ENCODE peak calls at places on chromosomes 13 and 19, in ten cellular contexts. One of them, this sample, is unnamed.

GRCh38 chr19:43290568-43291359 is 21.4 kb upstream of the PSG9 start:
- DNase-seq in renal cortical epithelial cell: no peak
- DNase-seq in stimulated activated CD8-positive, alpha-beta memory T cell treated with anti-CD3 and anti-CD28 coated beads, Interleukin-4, amount 100 ng/mL, for 48 hours: peak
- DNase-seq in substantia nigra: no peak
- DNase-seq in tibial artery: no peak
- DNase-seq in neuronal stem cell: peak
- DNase-seq in GF-D8: no peak
- DNase-seq in A549: peak
- DNase-seq in MM.1S: no peak
- DNase-seq in germinal center: no peak
- DNase-seq in this sample: no peak

GRCh38 chr19:17021793-17022590 is 4.6 kb downstream of the CPAMD8 start:
- DNase-seq in neuronal stem cell: no peak
- DNase-seq in germinal center: no peak
- DNase-seq in GF-D8: peak
- DNase-seq in MM.1S: no peak
- DNase-seq in renal cortical epithelial cell: peak
- DNase-seq in A549: no peak
- DNase-seq in tibial artery: peak
- DNase-seq in stimulated activated CD8-positive, alpha-beta memory T cell treated with anti-CD3 and anti-CD28 coated beads, Interleukin-4, amount 100 ng/mL, for 48 hours: no peak
- DNase-seq in substantia nigra: no peak
- DNase-seq in this sample: no peak

GRCh38 chr19:46614114-46614701 is 10.7 kb downstream of the PTGIR start:
- DNase-seq in tibial artery: peak
- DNase-seq in MM.1S: peak
- DNase-seq in substantia nigra: peak
- DNase-seq in A549: peak
- DNase-seq in renal cortical epithelial cell: peak
- DNase-seq in neuronal stem cell: peak
- DNase-seq in germinal center: peak
- DNase-seq in GF-D8: peak
- DNase-seq in stimulated activated CD8-positive, alpha-beta memory T cell treated with anti-CD3 and anti-CD28 coated beads, Interleukin-4, amount 100 ng/mL, for 48 hours: peak
- DNase-seq in this sample: peak

GRCh38 chr13:58598241-58598640 is 966.7 kb downstream of the PCDH17 start:
- DNase-seq in tibial artery: no peak
- DNase-seq in germinal center: no peak
- DNase-seq in neuronal stem cell: no peak
- DNase-seq in MM.1S: no peak
- DNase-seq in renal cortical epithelial cell: peak
- DNase-seq in substantia nigra: no peak
- DNase-seq in GF-D8: no peak
- DNase-seq in A549: no peak
- DNase-seq in stimulated activated CD8-positive, alpha-beta memory T cell treated with anti-CD3 and anti-CD28 coated beads, Interleukin-4, amount 100 ng/mL, for 48 hours: no peak
- DNase-seq in this sample: no peak

GRCh38 chr13:32334676-32335075 is 19.4 kb downstream of the BRCA2 start:
- DNase-seq in germinal center: no peak
- DNase-seq in neuronal stem cell: no peak
- DNase-seq in GF-D8: no peak
- DNase-seq in stimulated activated CD8-positive, alpha-beta memory T cell treated with anti-CD3 and anti-CD28 coated beads, Interleukin-4, amount 100 ng/mL, for 48 hours: no peak
- DNase-seq in renal cortical epithelial cell: no peak
- DNase-seq in tibial artery: no peak
- DNase-seq in A549: no peak
- DNase-seq in MM.1S: no peak
- DNase-seq in substantia nigra: no peak
- DNase-seq in this sample: no peak

GRCh38 chr19:54481326-54481930 is 8.3 kb upstream of the CDC42EP5 start:
- DNase-seq in renal cortical epithelial cell: peak
- DNase-seq in substantia nigra: peak
- DNase-seq in A549: peak
- DNase-seq in germinal center: peak
- DNase-seq in GF-D8: peak
- DNase-seq in stimulated activated CD8-positive, alpha-beta memory T cell treated with anti-CD3 and anti-CD28 coated beads, Interleukin-4, amount 100 ng/mL, for 48 hours: peak
- DNase-seq in MM.1S: peak
- DNase-seq in tibial artery: no peak
- DNase-seq in neuronal stem cell: peak
- DNase-seq in this sample: no peak

GRCh38 chr19:5052515-5052914 is 83.6 kb downstream of the KDM4B start:
- DNase-seq in renal cortical epithelial cell: no peak
- DNase-seq in A549: no peak
- DNase-seq in neuronal stem cell: no peak
- DNase-seq in tibial artery: no peak
- DNase-seq in stimulated activated CD8-positive, alpha-beta memory T cell treated with anti-CD3 and anti-CD28 coated beads, Interleukin-4, amount 100 ng/mL, for 48 hours: no peak
- DNase-seq in germinal center: no peak
- DNase-seq in GF-D8: no peak
- DNase-seq in MM.1S: no peak
- DNase-seq in substantia nigra: no peak
- DNase-seq in this sample: no peak

GRCh38 chr13:39100996-39101751 is 62.9 kb downstream of the NHLRC3 start:
- DNase-seq in germinal center: no peak
- DNase-seq in stimulated activated CD8-positive, alpha-beta memory T cell treated with anti-CD3 and anti-CD28 coated beads, Interleukin-4, amount 100 ng/mL, for 48 hours: no peak
- DNase-seq in renal cortical epithelial cell: no peak
- DNase-seq in tibial artery: no peak
- DNase-seq in MM.1S: no peak
- DNase-seq in GF-D8: no peak
- DNase-seq in substantia nigra: no peak
- DNase-seq in A549: no peak
- DNase-seq in neuronal stem cell: no peak
- DNase-seq in this sample: no peak

GRCh38 chr13:44218501-44219240 is 155.0 kb upstream of the SERP2 start:
- DNase-seq in substantia nigra: peak
- DNase-seq in A549: no peak
- DNase-seq in MM.1S: no peak
- DNase-seq in GF-D8: no peak
- DNase-seq in neuronal stem cell: no peak
- DNase-seq in stimulated activated CD8-positive, alpha-beta memory T cell treated with anti-CD3 and anti-CD28 coated beads, Interleukin-4, amount 100 ng/mL, for 48 hours: no peak
- DNase-seq in germinal center: no peak
- DNase-seq in tibial artery: peak
- DNase-seq in renal cortical epithelial cell: no peak
- DNase-seq in this sample: no peak

GRCh38 chr13:33490461-33491327 is 205.1 kb upstream of the STARD13 start:
- DNase-seq in tibial artery: no peak
- DNase-seq in MM.1S: no peak
- DNase-seq in GF-D8: no peak
- DNase-seq in stimulated activated CD8-positive, alpha-beta memory T cell treated with anti-CD3 and anti-CD28 coated beads, Interleukin-4, amount 100 ng/mL, for 48 hours: no peak
- DNase-seq in substantia nigra: peak
- DNase-seq in germinal center: no peak
- DNase-seq in A549: no peak
- DNase-seq in renal cortical epithelial cell: peak
- DNase-seq in neuronal stem cell: peak
- DNase-seq in this sample: no peak

GRCh38 chr19:28061111-28061510 is 1151.8 kb downstream of the UQCRFS1 start:
- DNase-seq in renal cortical epithelial cell: no peak
- DNase-seq in GF-D8: no peak
- DNase-seq in germinal center: no peak
- DNase-seq in substantia nigra: no peak
- DNase-seq in MM.1S: no peak
- DNase-seq in A549: no peak
- DNase-seq in tibial artery: no peak
- DNase-seq in neuronal stem cell: no peak
- DNase-seq in stimulated activated CD8-positive, alpha-beta memory T cell treated with anti-CD3 and anti-CD28 coated beads, Interleukin-4, amount 100 ng/mL, for 48 hours: no peak
- DNase-seq in this sample: no peak

GRCh38 chr13:52387721-52388120 is 18.3 kb downstream of the THSD1 start:
- DNase-seq in MM.1S: no peak
- DNase-seq in neuronal stem cell: no peak
- DNase-seq in tibial artery: no peak
- DNase-seq in renal cortical epithelial cell: no peak
- DNase-seq in germinal center: no peak
- DNase-seq in A549: no peak
- DNase-seq in substantia nigra: no peak
- DNase-seq in stimulated activated CD8-positive, alpha-beta memory T cell treated with anti-CD3 and anti-CD28 coated beads, Interleukin-4, amount 100 ng/mL, for 48 hours: no peak
- DNase-seq in GF-D8: no peak
- DNase-seq in this sample: no peak

GRCh38 chr19:48102870-48103751 is 7.5 kb downstream of the PLA2G4C start:
- DNase-seq in substantia nigra: no peak
- DNase-seq in GF-D8: no peak
- DNase-seq in A549: peak
- DNase-seq in MM.1S: peak
- DNase-seq in tibial artery: no peak
- DNase-seq in neuronal stem cell: peak
- DNase-seq in renal cortical epithelial cell: peak
- DNase-seq in germinal center: peak
- DNase-seq in stimulated activated CD8-positive, alpha-beta memory T cell treated with anti-CD3 and anti-CD28 coated beads, Interleukin-4, amount 100 ng/mL, for 48 hours: peak
- DNase-seq in this sample: no peak

GRCh38 chr19:41449079-41449864 is 6.3 kb downstream of the ERICH4 start:
- DNase-seq in GF-D8: no peak
- DNase-seq in renal cortical epithelial cell: peak
- DNase-seq in tibial artery: peak
- DNase-seq in substantia nigra: peak
- DNase-seq in A549: peak
- DNase-seq in stimulated activated CD8-positive, alpha-beta memory T cell treated with anti-CD3 and anti-CD28 coated beads, Interleukin-4, amount 100 ng/mL, for 48 hours: peak
- DNase-seq in MM.1S: peak
- DNase-seq in germinal center: peak
- DNase-seq in neuronal stem cell: peak
- DNase-seq in this sample: peak

GRCh38 chr13:48567521-48568331 is 34.8 kb upstream of the RCBTB2 start:
- DNase-seq in substantia nigra: no peak
- DNase-seq in stimulated activated CD8-positive, alpha-beta memory T cell treated with anti-CD3 and anti-CD28 coated beads, Interleukin-4, amount 100 ng/mL, for 48 hours: no peak
- DNase-seq in neuronal stem cell: no peak
- DNase-seq in A549: no peak
- DNase-seq in renal cortical epithelial cell: no peak
- DNase-seq in GF-D8: peak
- DNase-seq in germinal center: no peak
- DNase-seq in MM.1S: no peak
- DNase-seq in tibial artery: no peak
- DNase-seq in this sample: no peak

GRCh38 chr19:54937926-54938325 is 9.4 kb downstream of the NLRP7 start:
- DNase-seq in neuronal stem cell: no peak
- DNase-seq in renal cortical epithelial cell: no peak
- DNase-seq in tibial artery: no peak
- DNase-seq in GF-D8: no peak
- DNase-seq in substantia nigra: no peak
- DNase-seq in MM.1S: peak
- DNase-seq in germinal center: peak
- DNase-seq in stimulated activated CD8-positive, alpha-beta memory T cell treated with anti-CD3 and anti-CD28 coated beads, Interleukin-4, amount 100 ng/mL, for 48 hours: no peak
- DNase-seq in A549: no peak
- DNase-seq in this sample: no peak

GRCh38 chr19:13983213-13983889 is 22.8 kb downstream of the RFX1 start:
- DNase-seq in tibial artery: no peak
- DNase-seq in stimulated activated CD8-positive, alpha-beta memory T cell treated with anti-CD3 and anti-CD28 coated beads, Interleukin-4, amount 100 ng/mL, for 48 hours: no peak
- DNase-seq in substantia nigra: no peak
- DNase-seq in A549: no peak
- DNase-seq in neuronal stem cell: no peak
- DNase-seq in germinal center: peak
- DNase-seq in MM.1S: no peak
- DNase-seq in GF-D8: no peak
- DNase-seq in renal cortical epithelial cell: no peak
- DNase-seq in this sample: peak

GRCh38 chr13:109684836-109685602 is 101.4 kb downstream of the IRS2 start:
- DNase-seq in GF-D8: no peak
- DNase-seq in substantia nigra: no peak
- DNase-seq in germinal center: no peak
- DNase-seq in stimulated activated CD8-positive, alpha-beta memory T cell treated with anti-CD3 and anti-CD28 coated beads, Interleukin-4, amount 100 ng/mL, for 48 hours: no peak
- DNase-seq in MM.1S: no peak
- DNase-seq in renal cortical epithelial cell: peak
- DNase-seq in tibial artery: no peak
- DNase-seq in neuronal stem cell: no peak
- DNase-seq in A549: no peak
- DNase-seq in this sample: no peak

GRCh38 chr13:106230450-106230849 is 305.0 kb downstream of the EFNB2 start:
- DNase-seq in germinal center: no peak
- DNase-seq in neuronal stem cell: no peak
- DNase-seq in tibial artery: no peak
- DNase-seq in stimulated activated CD8-positive, alpha-beta memory T cell treated with anti-CD3 and anti-CD28 coated beads, Interleukin-4, amount 100 ng/mL, for 48 hours: no peak
- DNase-seq in renal cortical epithelial cell: peak
- DNase-seq in A549: peak
- DNase-seq in MM.1S: no peak
- DNase-seq in GF-D8: no peak
- DNase-seq in substantia nigra: no peak
- DNase-seq in this sample: no peak

GRCh38 chr13:21232599-21232998 is 56.1 kb downstream of the MRPL57 start:
- DNase-seq in A549: no peak
- DNase-seq in substantia nigra: no peak
- DNase-seq in neuronal stem cell: no peak
- DNase-seq in stimulated activated CD8-positive, alpha-beta memory T cell treated with anti-CD3 and anti-CD28 coated beads, Interleukin-4, amount 100 ng/mL, for 48 hours: no peak
- DNase-seq in renal cortical epithelial cell: no peak
- DNase-seq in GF-D8: no peak
- DNase-seq in MM.1S: no peak
- DNase-seq in germinal center: no peak
- DNase-seq in tibial artery: no peak
- DNase-seq in this sample: no peak

This sample was measured in T-helper 22 cell.